ENCODE peak calls at places on chromosome 9, in four cellular contexts. F, B, O and Z are unnamed samples.

GRCh38 chr9:72131206-72131605 is 18.0 kb upstream of the GDA start:
- DNase-seq in F (no peak), B (no peak), O (no peak), Z (no peak)

GRCh38 chr9:121757286-121757595 is 105.8 kb downstream of the DAB2IP start:
- DNase-seq in F (no peak), O (no peak), B (no peak), Z (no peak)

GRCh38 chr9:15142903-15143534 is 164.0 kb downstream of the TTC39B start:
- DNase-seq in O (peak), B (peak), F (peak), Z (peak)

GRCh38 chr9:135102331-135102730 is 14.9 kb downstream of the OLFM1 start:
- DNase-seq in B (no peak), O (no peak), F (no peak), Z (no peak)

GRCh38 chr9:68698943-68699509 is 6.0 kb upstream of the PIP5K1B start:
- DNase-seq in F (no peak), B (no peak), O (no peak), Z (no peak)

GRCh38 chr9:129397335-129397734 is 219.3 kb upstream of the IER5L start:
- DNase-seq in B (no peak), F (no peak), O (no peak), Z (no peak)

GRCh38 chr9:23538060-23538387 is 288.0 kb downstream of the ELAVL2 start:
- DNase-seq in B (peak), F (peak), O (no peak), Z (no peak)

GRCh38 chr9:129436751-129437625 is 183.9 kb downstream of the C9orf50 start:
- DNase-seq in F (no peak), O (peak), B (peak), Z (peak)

GRCh38 chr9:22037954-22038690 is 29.0 kb upstream of the CDKN2B start:
- DNase-seq in O (no peak), F (peak), B (no peak), Z (peak)

GRCh38 chr9:110356639-110357038 is 19.0 kb upstream of the TXNDC8 start:
- DNase-seq in O (no peak), B (no peak), F (no peak), Z (no peak)

GRCh38 chr9:126397056-126397455 is 70.4 kb downstream of the MVB12B start:
- DNase-seq in B (no peak), O (no peak), F (no peak), Z (no peak)

GRCh38 chr9:124022201-124023121 is 10.9 kb downstream of the LHX2 start:
- DNase-seq in B (peak), F (peak), O (peak), Z (no peak)

GRCh38 chr9:124019771-124020519 is 8.4 kb downstream of the LHX2 start:
- DNase-seq in F (no peak), O (no peak), B (peak), Z (no peak)

GRCh38 chr9:124018731-124019697 is 7.4 kb downstream of the LHX2 start:
- DNase-seq in B (peak), F (peak), O (no peak), Z (no peak)

GRCh38 chr9:124021385-124021769 is 9.8 kb downstream of the LHX2 start:
- DNase-seq in O (no peak), B (no peak), F (no peak), Z (no peak)

GRCh38 chr9:124020520-124021384 is 9.2 kb downstream of the LHX2 start:
- DNase-seq in B (peak), O (no peak), F (peak), Z (no peak)
- TF ChIP-seq EZH2 in B (no peak), O (peak), F (peak), Z (peak)

DNA sequence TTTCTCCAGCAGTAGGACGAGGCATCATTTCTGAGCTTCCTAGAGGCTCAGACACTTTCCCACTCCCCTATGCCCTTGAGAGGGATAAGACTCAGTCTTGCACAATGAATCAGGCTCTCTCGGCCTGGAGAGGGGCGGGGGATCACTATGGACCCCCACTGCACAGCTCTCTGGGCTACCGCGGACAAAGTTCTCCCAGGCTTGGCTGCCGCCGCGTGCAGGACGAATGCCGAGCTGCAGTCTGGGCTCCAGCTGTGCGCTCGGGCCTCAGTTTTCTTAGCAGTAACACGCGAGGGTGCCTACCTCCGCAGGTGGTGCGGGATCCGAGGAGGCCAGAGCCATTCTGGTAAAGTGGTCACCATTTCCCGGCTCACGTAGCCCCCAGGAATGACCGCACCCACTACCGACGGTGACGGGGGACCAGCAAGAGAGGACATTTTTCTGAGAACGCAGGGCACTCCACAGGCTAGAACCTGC is 3.4 kb upstream of the MYORG start:
- DNase-seq in B (peak), F (peak), O (no peak), Z (no peak)
- TF ChIP-seq EZH2 in B (peak), F (peak), O (no peak), Z (no peak)

DNA sequence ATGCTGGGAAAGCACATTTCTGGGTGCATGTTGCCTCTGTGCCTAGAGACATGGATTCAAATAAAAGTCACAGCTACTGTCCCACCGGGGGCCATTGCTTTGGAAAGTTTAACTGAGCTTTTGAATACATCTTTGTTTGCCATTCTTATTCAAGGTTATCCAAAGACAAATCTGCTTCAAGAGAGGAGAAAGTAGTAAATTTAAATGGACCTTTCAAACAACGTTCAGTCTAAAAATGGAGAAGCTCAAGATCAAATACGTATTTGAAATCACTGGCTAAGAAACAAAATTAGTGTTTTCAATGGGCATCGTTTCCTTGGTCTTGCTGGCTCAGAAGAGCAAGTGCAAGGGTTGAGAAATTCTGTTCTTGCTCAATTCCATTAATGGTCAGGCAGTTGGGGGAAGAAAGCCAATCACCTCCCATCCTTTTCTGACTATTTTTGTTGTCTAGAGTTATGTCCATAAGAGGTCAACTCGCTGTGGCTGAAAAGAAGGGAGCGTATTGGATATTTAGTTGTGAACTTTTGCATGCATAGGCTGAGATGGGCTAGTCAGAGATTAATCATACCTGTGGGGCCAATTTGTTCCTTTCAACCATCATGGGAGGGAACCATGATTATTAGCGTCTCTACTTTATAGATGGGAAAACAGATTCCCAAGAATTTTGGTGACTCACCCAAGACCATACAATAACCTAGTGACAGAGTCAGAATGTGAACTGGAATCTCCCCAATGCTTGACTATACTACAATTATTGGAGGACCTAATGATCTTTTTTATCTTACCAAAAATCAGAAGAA is 276.2 kb upstream of the TNC start:
- DNase-seq in B (no peak), O (no peak), F (no peak), Z (peak)
- TF ChIP-seq EZH2 in B (no peak), O (no peak), F (no peak), Z (no peak)

DNA sequence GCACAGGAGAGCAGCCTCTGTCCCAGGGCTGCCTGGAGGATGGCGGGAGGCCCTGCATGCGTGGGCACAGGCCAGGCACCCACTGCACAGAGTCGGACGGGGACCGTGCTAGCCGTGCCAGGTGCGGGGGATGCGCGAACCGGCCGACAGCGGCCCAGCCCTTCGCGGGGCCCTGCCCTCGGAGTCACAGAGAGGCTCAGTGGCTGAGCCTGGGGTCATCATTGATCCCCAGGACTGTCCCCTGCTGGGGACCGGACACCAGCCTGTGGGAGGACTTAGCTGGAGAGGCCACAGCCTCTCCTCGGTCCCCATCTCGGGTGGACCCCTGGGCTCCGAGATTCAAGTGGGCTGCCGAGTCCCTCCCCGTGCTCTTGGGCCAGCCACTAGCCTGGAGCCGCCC is 19.1 kb upstream of the LAMC3 start:
- DNase-seq in O (no peak), F (no peak), B (no peak), Z (no peak)
- TF ChIP-seq EZH2 in O (no peak), F (no peak), B (no peak), Z (no peak)

DNA sequence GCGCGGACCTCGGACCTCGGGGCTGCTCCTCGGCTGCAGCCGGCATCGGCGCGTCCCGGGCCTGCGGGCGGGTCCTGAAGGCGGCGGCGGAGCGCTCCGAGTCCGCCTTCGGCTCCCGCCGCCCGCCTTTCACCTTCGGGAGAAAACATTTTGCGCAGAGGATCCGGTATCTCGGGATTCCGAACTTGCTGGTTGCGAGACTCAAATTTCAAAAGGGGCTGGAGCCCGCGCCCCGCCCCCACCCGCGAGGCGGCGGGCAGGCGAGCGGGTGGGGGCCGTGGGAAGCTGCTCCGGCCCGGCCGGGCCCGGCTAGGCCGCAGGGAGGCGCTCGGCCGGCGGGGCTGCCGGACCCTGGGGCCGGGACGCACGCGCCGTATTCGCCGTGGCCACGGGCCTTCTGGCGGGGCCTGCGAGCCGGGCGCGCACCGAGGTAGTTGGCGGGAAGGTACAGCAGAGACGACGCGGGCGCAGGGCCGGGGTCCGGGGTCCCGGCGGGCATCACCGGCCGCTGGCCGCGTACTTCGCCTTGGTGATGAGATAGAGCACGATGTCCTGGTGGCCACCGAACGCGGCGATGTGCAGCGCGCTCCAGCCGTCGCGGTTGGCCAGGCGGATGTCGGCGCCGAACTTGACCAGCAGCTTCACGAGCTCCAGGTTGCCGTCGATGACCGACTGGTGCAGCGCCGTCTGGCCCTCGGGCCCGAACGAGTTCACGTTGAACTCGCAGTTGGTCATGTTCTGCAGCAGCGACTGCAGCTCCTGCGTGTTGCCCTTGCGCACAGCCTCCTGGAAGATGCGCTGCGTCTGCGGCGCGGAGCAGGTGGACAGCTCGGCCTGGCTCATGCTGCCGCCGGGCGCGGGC is 754 bp downstream of the NRARP start:
- DNase-seq in O (peak), F (peak), B (peak), Z (peak)
- TF ChIP-seq EZH2 in O (peak), F (no peak), B (peak), Z (peak)